ENCODE peak calls at places on chromosomes 13 and 19, in seven cellular contexts. One of them, this sample, is unnamed.

GRCh38 chr13:39538826-39539555 is 64.0 kb downstream of the LHFPL6 start:
- DNase-seq in stimulated activated CD8-positive, alpha-beta memory T cell treated with anti-CD3 and anti-CD28 coated beads, Interleukin-7, amount 100 ng/mL, for 1 hour: no peak
- DNase-seq in stimulated activated CD4-positive, alpha-beta T cell treated with anti-CD3 and anti-CD28 coated beads, Interleukin-1b, Interleukin-23, amount 100 ng/mL, for 1 hour: no peak
- DNase-seq in iPS-NIHi11: no peak
- DNase-seq in activated CD4-positive, alpha-beta T cell treated with anti-CD3 and anti-CD28 coated beads, Interleukin-2, amount 10 ng/mL, durations not matched to agents 7 days and 5 days: no peak
- DNase-seq in nephron progenitor cell: no peak
- DNase-seq in astrocyte of the hippocampus: peak; percentile 31
- DNase-seq in this sample: no peak

GRCh38 chr19:36401475-36401874 is 17.0 kb downstream of the ZFP82 start:
- DNase-seq in nephron progenitor cell: no peak
- DNase-seq in iPS-NIHi11: no peak
- DNase-seq in stimulated activated CD4-positive, alpha-beta T cell treated with anti-CD3 and anti-CD28 coated beads, Interleukin-1b, Interleukin-23, amount 100 ng/mL, for 1 hour: no peak
- DNase-seq in activated CD4-positive, alpha-beta T cell treated with anti-CD3 and anti-CD28 coated beads, Interleukin-2, amount 10 ng/mL, durations not matched to agents 7 days and 5 days: no peak
- DNase-seq in astrocyte of the hippocampus: no peak
- DNase-seq in stimulated activated CD8-positive, alpha-beta memory T cell treated with anti-CD3 and anti-CD28 coated beads, Interleukin-7, amount 100 ng/mL, for 1 hour: no peak
- DNase-seq in this sample: no peak

GRCh38 chr13:113836917-113837553 is 26.8 kb downstream of the GAS6 start:
- DNase-seq in stimulated activated CD8-positive, alpha-beta memory T cell treated with anti-CD3 and anti-CD28 coated beads, Interleukin-7, amount 100 ng/mL, for 1 hour: no peak
- DNase-seq in iPS-NIHi11: no peak
- DNase-seq in nephron progenitor cell: no peak
- DNase-seq in astrocyte of the hippocampus: peak; percentile 84
- DNase-seq in activated CD4-positive, alpha-beta T cell treated with anti-CD3 and anti-CD28 coated beads, Interleukin-2, amount 10 ng/mL, durations not matched to agents 7 days and 5 days: no peak
- DNase-seq in stimulated activated CD4-positive, alpha-beta T cell treated with anti-CD3 and anti-CD28 coated beads, Interleukin-1b, Interleukin-23, amount 100 ng/mL, for 1 hour: no peak
- DNase-seq in this sample: no peak

GRCh38 chr19:47111081-47111589 is 2.4 kb downstream of the ZC3H4 start:
- DNase-seq in nephron progenitor cell: peak; percentile 33
- DNase-seq in stimulated activated CD4-positive, alpha-beta T cell treated with anti-CD3 and anti-CD28 coated beads, Interleukin-1b, Interleukin-23, amount 100 ng/mL, for 1 hour: no peak
- DNase-seq in stimulated activated CD8-positive, alpha-beta memory T cell treated with anti-CD3 and anti-CD28 coated beads, Interleukin-7, amount 100 ng/mL, for 1 hour: no peak
- DNase-seq in astrocyte of the hippocampus: peak; percentile 39
- DNase-seq in activated CD4-positive, alpha-beta T cell treated with anti-CD3 and anti-CD28 coated beads, Interleukin-2, amount 10 ng/mL, durations not matched to agents 7 days and 5 days: peak; percentile 62
- DNase-seq in iPS-NIHi11: no peak
- DNase-seq in this sample: no peak

GRCh38 chr19:574658-575526 is 2.5 kb downstream of the BSG start:
- DNase-seq in nephron progenitor cell: peak; percentile 37
- DNase-seq in stimulated activated CD8-positive, alpha-beta memory T cell treated with anti-CD3 and anti-CD28 coated beads, Interleukin-7, amount 100 ng/mL, for 1 hour: no peak
- DNase-seq in activated CD4-positive, alpha-beta T cell treated with anti-CD3 and anti-CD28 coated beads, Interleukin-2, amount 10 ng/mL, durations not matched to agents 7 days and 5 days: no peak
- DNase-seq in astrocyte of the hippocampus: peak; percentile 74
- DNase-seq in iPS-NIHi11: no peak
- DNase-seq in stimulated activated CD4-positive, alpha-beta T cell treated with anti-CD3 and anti-CD28 coated beads, Interleukin-1b, Interleukin-23, amount 100 ng/mL, for 1 hour: no peak
- DNase-seq in this sample: no peak

GRCh38 chr13:27976362-27977177 is 7.5 kb upstream of the CDX2 start:
- DNase-seq in stimulated activated CD4-positive, alpha-beta T cell treated with anti-CD3 and anti-CD28 coated beads, Interleukin-1b, Interleukin-23, amount 100 ng/mL, for 1 hour: no peak
- DNase-seq in activated CD4-positive, alpha-beta T cell treated with anti-CD3 and anti-CD28 coated beads, Interleukin-2, amount 10 ng/mL, durations not matched to agents 7 days and 5 days: no peak
- DNase-seq in iPS-NIHi11: no peak
- DNase-seq in nephron progenitor cell: no peak
- DNase-seq in stimulated activated CD8-positive, alpha-beta memory T cell treated with anti-CD3 and anti-CD28 coated beads, Interleukin-7, amount 100 ng/mL, for 1 hour: no peak
- DNase-seq in astrocyte of the hippocampus: no peak
- DNase-seq in this sample: no peak

GRCh38 chr19:39413903-39414608 is 1.6 kb downstream of the PLEKHG2 start:
- DNase-seq in activated CD4-positive, alpha-beta T cell treated with anti-CD3 and anti-CD28 coated beads, Interleukin-2, amount 10 ng/mL, durations not matched to agents 7 days and 5 days: no peak
- DNase-seq in nephron progenitor cell: peak; percentile 53
- DNase-seq in stimulated activated CD8-positive, alpha-beta memory T cell treated with anti-CD3 and anti-CD28 coated beads, Interleukin-7, amount 100 ng/mL, for 1 hour: no peak
- DNase-seq in astrocyte of the hippocampus: peak; percentile 55
- DNase-seq in iPS-NIHi11: no peak
- DNase-seq in stimulated activated CD4-positive, alpha-beta T cell treated with anti-CD3 and anti-CD28 coated beads, Interleukin-1b, Interleukin-23, amount 100 ng/mL, for 1 hour: no peak
- DNase-seq in this sample: peak; percentile 35

GRCh38 chr13:113728571-113729054 is 30.4 kb upstream of the TMEM255B start:
- DNase-seq in astrocyte of the hippocampus: no peak
- DNase-seq in stimulated activated CD8-positive, alpha-beta memory T cell treated with anti-CD3 and anti-CD28 coated beads, Interleukin-7, amount 100 ng/mL, for 1 hour: no peak
- DNase-seq in nephron progenitor cell: no peak
- DNase-seq in stimulated activated CD4-positive, alpha-beta T cell treated with anti-CD3 and anti-CD28 coated beads, Interleukin-1b, Interleukin-23, amount 100 ng/mL, for 1 hour: no peak
- DNase-seq in activated CD4-positive, alpha-beta T cell treated with anti-CD3 and anti-CD28 coated beads, Interleukin-2, amount 10 ng/mL, durations not matched to agents 7 days and 5 days: no peak
- DNase-seq in iPS-NIHi11: no peak
- DNase-seq in this sample: no peak

GRCh38 chr19:2077833-2078619 is 18.1 kb downstream of the MOB3A start:
- DNase-seq in iPS-NIHi11: no peak
- DNase-seq in stimulated activated CD8-positive, alpha-beta memory T cell treated with anti-CD3 and anti-CD28 coated beads, Interleukin-7, amount 100 ng/mL, for 1 hour: no peak
- DNase-seq in nephron progenitor cell: no peak
- DNase-seq in astrocyte of the hippocampus: no peak
- DNase-seq in stimulated activated CD4-positive, alpha-beta T cell treated with anti-CD3 and anti-CD28 coated beads, Interleukin-1b, Interleukin-23, amount 100 ng/mL, for 1 hour: no peak
- DNase-seq in activated CD4-positive, alpha-beta T cell treated with anti-CD3 and anti-CD28 coated beads, Interleukin-2, amount 10 ng/mL, durations not matched to agents 7 days and 5 days: no peak
- DNase-seq in this sample: no peak

GRCh38 chr19:32349724-32350475 is 4.5 kb downstream of the ZNF507 start:
- DNase-seq in astrocyte of the hippocampus: no peak
- DNase-seq in stimulated activated CD8-positive, alpha-beta memory T cell treated with anti-CD3 and anti-CD28 coated beads, Interleukin-7, amount 100 ng/mL, for 1 hour: no peak
- DNase-seq in iPS-NIHi11: no peak
- DNase-seq in activated CD4-positive, alpha-beta T cell treated with anti-CD3 and anti-CD28 coated beads, Interleukin-2, amount 10 ng/mL, durations not matched to agents 7 days and 5 days: no peak
- DNase-seq in stimulated activated CD4-positive, alpha-beta T cell treated with anti-CD3 and anti-CD28 coated beads, Interleukin-1b, Interleukin-23, amount 100 ng/mL, for 1 hour: no peak
- DNase-seq in nephron progenitor cell: no peak
- DNase-seq in this sample: no peak

GRCh38 chr19:33621065-33621785 is 528 bp upstream of the CHST8 start:
- DNase-seq in iPS-NIHi11: no peak
- DNase-seq in astrocyte of the hippocampus: no peak
- DNase-seq in stimulated activated CD8-positive, alpha-beta memory T cell treated with anti-CD3 and anti-CD28 coated beads, Interleukin-7, amount 100 ng/mL, for 1 hour: no peak
- DNase-seq in stimulated activated CD4-positive, alpha-beta T cell treated with anti-CD3 and anti-CD28 coated beads, Interleukin-1b, Interleukin-23, amount 100 ng/mL, for 1 hour: no peak
- DNase-seq in nephron progenitor cell: no peak
- DNase-seq in activated CD4-positive, alpha-beta T cell treated with anti-CD3 and anti-CD28 coated beads, Interleukin-2, amount 10 ng/mL, durations not matched to agents 7 days and 5 days: no peak
- DNase-seq in this sample: no peak

GRCh38 chr13:21164631-21165030 is 11.7 kb downstream of the SKA3 start:
- DNase-seq in stimulated activated CD8-positive, alpha-beta memory T cell treated with anti-CD3 and anti-CD28 coated beads, Interleukin-7, amount 100 ng/mL, for 1 hour: no peak
- DNase-seq in activated CD4-positive, alpha-beta T cell treated with anti-CD3 and anti-CD28 coated beads, Interleukin-2, amount 10 ng/mL, durations not matched to agents 7 days and 5 days: no peak
- DNase-seq in nephron progenitor cell: no peak
- DNase-seq in stimulated activated CD4-positive, alpha-beta T cell treated with anti-CD3 and anti-CD28 coated beads, Interleukin-1b, Interleukin-23, amount 100 ng/mL, for 1 hour: no peak
- DNase-seq in iPS-NIHi11: no peak
- DNase-seq in astrocyte of the hippocampus: no peak
- DNase-seq in this sample: no peak

GRCh38 chr19:33505823-33506222 is 15.8 kb downstream of the PEPD start:
- DNase-seq in stimulated activated CD8-positive, alpha-beta memory T cell treated with anti-CD3 and anti-CD28 coated beads, Interleukin-7, amount 100 ng/mL, for 1 hour: no peak
- DNase-seq in astrocyte of the hippocampus: no peak
- DNase-seq in stimulated activated CD4-positive, alpha-beta T cell treated with anti-CD3 and anti-CD28 coated beads, Interleukin-1b, Interleukin-23, amount 100 ng/mL, for 1 hour: no peak
- DNase-seq in activated CD4-positive, alpha-beta T cell treated with anti-CD3 and anti-CD28 coated beads, Interleukin-2, amount 10 ng/mL, durations not matched to agents 7 days and 5 days: no peak
- DNase-seq in iPS-NIHi11: no peak
- DNase-seq in nephron progenitor cell: no peak
- DNase-seq in this sample: no peak

GRCh38 chr13:105948143-105948542 is 587.3 kb downstream of the EFNB2 start:
- DNase-seq in stimulated activated CD8-positive, alpha-beta memory T cell treated with anti-CD3 and anti-CD28 coated beads, Interleukin-7, amount 100 ng/mL, for 1 hour: no peak
- DNase-seq in iPS-NIHi11: no peak
- DNase-seq in activated CD4-positive, alpha-beta T cell treated with anti-CD3 and anti-CD28 coated beads, Interleukin-2, amount 10 ng/mL, durations not matched to agents 7 days and 5 days: no peak
- DNase-seq in astrocyte of the hippocampus: no peak
- DNase-seq in nephron progenitor cell: no peak
- DNase-seq in stimulated activated CD4-positive, alpha-beta T cell treated with anti-CD3 and anti-CD28 coated beads, Interleukin-1b, Interleukin-23, amount 100 ng/mL, for 1 hour: no peak
- DNase-seq in this sample: no peak